ENCODE peak calls at places on chromosomes 1 and 21, in four cellular contexts. S is activated B cell treated with CpG ODN at 0.5 μM for 24 hours, B is coronary artery, O is tibial nerve. Z is an unnamed sample.
A peak's percentile ranks its signal among the peaks of the same experiment; 100 is the strongest.

GRCh38 chr21:15301014-15301413 is 236.2 kb upstream of the NRIP1 start:
- DNase-seq in S (no peak), B (no peak), O (no peak), Z (no peak)

GRCh38 chr1:115144176-115144575 is 54.9 kb upstream of the TSPAN2 start:
- DNase-seq in S (no peak), B (no peak), O (no peak), Z (no peak)

GRCh38 chr21:19236209-19236608 is 832.6 kb upstream of the TMPRSS15 start:
- DNase-seq in S (no peak), B (no peak), O (no peak), Z (no peak)

GRCh38 chr1:156682166-156682890 is 5.1 kb upstream of the NES start:
- DNase-seq in S (no peak), B (no peak), O (no peak), Z (no peak)

GRCh38 chr1:24186711-24186992 is 437 bp downstream of the IFNLR1 start:
- DNase-seq in S (no peak), B (no peak), O (no peak), Z (no peak)

GRCh38 chr1:88678405-88678804 is 5.7 kb upstream of the PKN2 start:
- DNase-seq in S (no peak), B (no peak), O (no peak), Z (no peak)

GRCh38 chr1:64886877-64887276 is 79.5 kb downstream of the JAK1 start:
- DNase-seq in S (no peak), B (no peak), O (no peak), Z (no peak)

GRCh38 chr1:247212012-247212411 is 40.2 kb upstream of the ZNF124 start:
- DNase-seq in S (no peak), B (no peak), O (no peak), Z (no peak)

GRCh38 chr1:4653796-4654715 is at the start of gene AJAP1:
- DNase-seq in S (no peak), B (no peak), O (no peak), Z (no peak)

GRCh38 chr1:167695150-167695549 is 26.6 kb upstream of the MPZL1 start:
- DNase-seq in S (no peak), B (no peak), O (no peak), Z (no peak)

GRCh38 chr1:167694691-167695090 is 27.1 kb upstream of the MPZL1 start:
- DNase-seq in S (no peak), B (no peak), O (no peak), Z (no peak)

GRCh38 chr1:167697667-167698141 is 24.1 kb upstream of the MPZL1 start:
- DNase-seq in S (no peak), B (no peak), O (no peak), Z (no peak)

GRCh38 chr1:167698313-167698712 is 23.5 kb upstream of the MPZL1 start:
- DNase-seq in S (no peak), B (no peak), O (no peak), Z (no peak)

GRCh38 chr1:167695756-167696561 is 25.8 kb upstream of the MPZL1 start:
- DNase-seq in S (no peak), B (no peak), O (no peak), Z (no peak)
- TF ChIP-seq CTCF in S (no peak), B (no peak), O (no peak), Z (no peak)

GRCh38 chr21:23578027-23578426 is 2029.3 kb downstream of the MRPL39 start:
- DNase-seq in S (no peak), B (no peak), O (no peak), Z (no peak)

GRCh38 chr21:23579573-23579972 is 2027.7 kb downstream of the MRPL39 start:
- DNase-seq in S (no peak), B (no peak), O (no peak), Z (no peak)

GRCh38 chr21:23574932-23575331 is 2032.3 kb downstream of the MRPL39 start:
- DNase-seq in S (no peak), B (no peak), O (no peak), Z (no peak)
- TF ChIP-seq CTCF in S (no peak), B (no peak), O (no peak), Z (no peak)

GRCh38 chr1:154326546-154327465 is 1.5 kb downstream of the ATP8B2 start:
- DNase-seq in S (no peak), B (peak; percentile 95), O (peak; percentile 71), Z (no peak)
- TF ChIP-seq CTCF in S (no peak), B (no peak), O (peak; percentile 28), Z (no peak)

GRCh38 chr1:181152892-181153633 is 64.6 kb downstream of the IER5 start:
- DNase-seq in S (peak; percentile 48), B (peak; percentile 92), O (peak; percentile 43), Z (peak; percentile 44)
- TF ChIP-seq CTCF in S (no peak), B (no peak), O (peak; percentile 33), Z (peak; percentile 33)

DNA sequence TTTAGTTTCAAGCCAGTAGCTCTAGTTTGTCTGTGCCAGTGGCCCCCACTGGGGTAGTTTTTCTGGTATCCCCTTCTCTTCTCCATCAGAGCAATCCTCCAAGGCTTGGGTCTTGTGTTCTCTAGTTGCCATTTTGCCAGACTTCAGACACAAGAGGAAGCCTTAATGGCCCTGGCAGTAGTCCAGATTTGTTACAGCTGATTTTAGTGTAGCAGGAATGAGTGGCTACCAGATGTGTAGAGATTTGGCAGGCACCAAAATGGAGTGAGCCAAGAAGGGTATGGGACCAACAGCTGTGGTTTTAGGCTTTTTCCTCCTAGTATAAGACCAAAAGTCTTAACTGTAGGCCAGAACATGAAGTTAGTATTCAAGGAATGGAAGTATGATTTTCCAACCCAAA is 56.8 kb downstream of the ACP6 start:
- DNase-seq in S (no peak), B (no peak), O (no peak), Z (no peak)
- TF ChIP-seq CTCF in S (no peak), B (no peak), O (no peak), Z (no peak)

DNA sequence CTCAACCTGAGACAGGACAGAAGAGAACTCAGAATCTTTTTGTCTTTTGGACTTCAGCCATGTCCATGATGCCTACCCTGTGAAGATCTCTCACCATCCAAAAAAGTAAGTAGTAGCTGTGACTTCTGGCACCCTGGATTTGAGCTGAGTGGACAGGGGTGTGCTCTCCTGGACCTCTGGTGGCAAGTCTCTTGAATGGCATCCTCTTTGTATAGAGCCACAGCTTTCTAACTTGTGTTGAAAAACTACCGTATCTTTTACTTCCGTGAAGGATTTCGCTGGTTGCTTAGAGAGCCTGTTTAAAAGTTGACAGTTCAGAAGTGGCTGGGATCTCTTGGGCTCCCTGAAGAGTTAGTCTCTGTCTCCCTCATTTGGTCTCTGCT is 1.8 kb downstream of the MFN2 start:
- DNase-seq in S (no peak), B (no peak), O (no peak), Z (no peak)
- TF ChIP-seq CTCF in S (no peak), B (no peak), O (no peak), Z (no peak)

GRCh38 chr1:209536843-209537242 is 46.7 kb upstream of the CAMK1G start:
- DNase-seq in S (no peak), B (no peak), O (no peak), Z (no peak)

GRCh38 chr1:209537336-209538114 is 46.0 kb upstream of the CAMK1G start:
- DNase-seq in S (no peak), B (no peak), O (no peak), Z (no peak)

GRCh38 chr1:209530990-209531389 is 52.5 kb upstream of the CAMK1G start:
- DNase-seq in S (no peak), B (no peak), O (no peak), Z (no peak)

GRCh38 chr1:209529233-209529632 is 54.3 kb upstream of the CAMK1G start:
- DNase-seq in S (no peak), B (no peak), O (no peak), Z (no peak)

GRCh38 chr1:209534496-209535250 is 48.8 kb upstream of the CAMK1G start:
- DNase-seq in S (no peak), B (no peak), O (no peak), Z (no peak)
- TF ChIP-seq CTCF in S (no peak), B (no peak), O (no peak), Z (peak; percentile 4)

GRCh38 chr21:37172646-37173045 is 94.5 kb downstream of the VPS26C start:
- DNase-seq in S (no peak), B (no peak), O (no peak), Z (no peak)

GRCh38 chr21:37168666-37169065 is 95.6 kb downstream of the TTC3 start:
- DNase-seq in S (no peak), B (no peak), O (no peak), Z (no peak)

GRCh38 chr21:37164742-37165141 is 91.7 kb downstream of the TTC3 start:
- DNase-seq in S (no peak), B (no peak), O (no peak), Z (no peak)

GRCh38 chr21:37165606-37166005 is 92.6 kb downstream of the TTC3 start:
- DNase-seq in S (no peak), B (no peak), O (no peak), Z (no peak)

DNA sequence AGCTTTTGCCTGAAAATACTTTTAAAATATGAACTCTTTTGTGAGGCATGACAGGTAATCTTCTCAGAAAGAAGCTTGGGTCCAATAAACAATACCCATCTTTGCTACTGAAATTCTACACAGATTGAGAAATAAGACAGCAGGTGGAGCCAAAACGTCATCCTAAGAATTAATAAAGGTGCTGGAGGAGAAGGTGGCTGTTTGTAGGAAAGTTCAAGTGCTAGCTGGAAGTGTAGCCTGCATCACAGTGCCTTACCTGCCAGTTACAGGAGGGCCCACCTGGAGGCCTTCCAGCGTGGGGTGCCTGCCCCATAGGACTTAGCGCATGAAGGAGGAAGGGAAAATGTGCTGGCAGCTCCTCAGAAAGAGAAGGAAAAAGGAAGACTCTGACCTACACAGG is 93.7 kb downstream of the TTC3 start:
- DNase-seq in S (no peak), B (no peak), O (no peak), Z (no peak)
- TF ChIP-seq CTCF in S (no peak), B (no peak), O (no peak), Z (peak; percentile 26)

Z was measured in D721Med.